ENCODE peak calls at places on chromosomes 11 and 22, in four cellular contexts. One of them, this sample, is unnamed. For H3K4me1, the result is how much of the 10 kb centered on the place peaks cover.

GRCh38 chr11:115657586-115657985 is 153.4 kb upstream of the CADM1 start:
- DNase-seq in trophoblast cell: no peak
- DNase-seq in endothelial cell of umbilical vein: no peak
- DNase-seq in GM23248: no peak
- DNase-seq in this sample: no peak

GRCh38 chr11:65205602-65205967 is 23.9 kb downstream of the CAPN1 start:
- DNase-seq in GM23248: no peak
- DNase-seq in endothelial cell of umbilical vein: no peak
- DNase-seq in trophoblast cell: no peak
- DNase-seq in this sample: no peak

GRCh38 chr11:3964056-3964455 is 108.6 kb downstream of the STIM1 start:
- DNase-seq in endothelial cell of umbilical vein: no peak
- DNase-seq in GM23248: no peak
- DNase-seq in trophoblast cell: no peak
- DNase-seq in this sample: no peak

GRCh38 chr11:114209904-114210303 is 86.3 kb upstream of the NNMT start:
- DNase-seq in trophoblast cell: no peak
- DNase-seq in endothelial cell of umbilical vein: no peak
- DNase-seq in GM23248: no peak
- DNase-seq in this sample: no peak

GRCh38 chr22:46614070-46614931 is 5.9 kb upstream of the GRAMD4 start:
- DNase-seq in trophoblast cell: no peak
- DNase-seq in GM23248: no peak
- DNase-seq in endothelial cell of umbilical vein: no peak
- DNase-seq in this sample: no peak

GRCh38 chr22:17443413-17444203 is 74.3 kb downstream of the CECR2 start:
- DNase-seq in trophoblast cell: peak
- DNase-seq in endothelial cell of umbilical vein: no peak
- DNase-seq in GM23248: no peak
- DNase-seq in this sample: no peak

GRCh38 chr11:126698576-126698975 is 302.0 kb downstream of the KIRREL3 start:
- DNase-seq in trophoblast cell: no peak
- DNase-seq in endothelial cell of umbilical vein: no peak
- DNase-seq in GM23248: no peak
- DNase-seq in this sample: no peak

GRCh38 chr22:18065256-18065655 is 12.5 kb upstream of the PEX26 start:
- DNase-seq in trophoblast cell: peak
- DNase-seq in GM23248: no peak
- DNase-seq in endothelial cell of umbilical vein: no peak
- DNase-seq in this sample: no peak

GRCh38 chr22:31646186-31647019 is 15.6 kb downstream of the PISD start:
- DNase-seq in endothelial cell of umbilical vein: peak
- DNase-seq in GM23248: peak
- DNase-seq in trophoblast cell: peak
- DNase-seq in this sample: no peak

GRCh38 chr11:13297917-13298356 is 20.3 kb downstream of the BMAL1 start:
- DNase-seq in endothelial cell of umbilical vein: no peak
- DNase-seq in trophoblast cell: no peak
- DNase-seq in GM23248: no peak
- DNase-seq in this sample: no peak

GRCh38 chr11:35206616-35207015 is 67.6 kb downstream of the CD44 start:
- DNase-seq in endothelial cell of umbilical vein: no peak
- DNase-seq in GM23248: no peak
- DNase-seq in trophoblast cell: no peak
- DNase-seq in this sample: no peak
- H3K4me1 ChIP-seq in endothelial cell of umbilical vein: under half
- H3K4me1 ChIP-seq in GM23248: under half
- H3K4me1 ChIP-seq in trophoblast cell: under half
- H3K4me1 ChIP-seq in this sample: under half

GRCh38 chr11:66311470-66311964 is 5.3 kb downstream of the CD248 start:
- DNase-seq in trophoblast cell: no peak
- DNase-seq in endothelial cell of umbilical vein: no peak
- DNase-seq in GM23248: no peak
- DNase-seq in this sample: no peak
- H3K9ac ChIP-seq in trophoblast cell: no peak
- H3K9ac ChIP-seq in endothelial cell of umbilical vein: peak
- H3K9ac ChIP-seq in GM23248: peak
- H3K9ac ChIP-seq in this sample: peak

DNA sequence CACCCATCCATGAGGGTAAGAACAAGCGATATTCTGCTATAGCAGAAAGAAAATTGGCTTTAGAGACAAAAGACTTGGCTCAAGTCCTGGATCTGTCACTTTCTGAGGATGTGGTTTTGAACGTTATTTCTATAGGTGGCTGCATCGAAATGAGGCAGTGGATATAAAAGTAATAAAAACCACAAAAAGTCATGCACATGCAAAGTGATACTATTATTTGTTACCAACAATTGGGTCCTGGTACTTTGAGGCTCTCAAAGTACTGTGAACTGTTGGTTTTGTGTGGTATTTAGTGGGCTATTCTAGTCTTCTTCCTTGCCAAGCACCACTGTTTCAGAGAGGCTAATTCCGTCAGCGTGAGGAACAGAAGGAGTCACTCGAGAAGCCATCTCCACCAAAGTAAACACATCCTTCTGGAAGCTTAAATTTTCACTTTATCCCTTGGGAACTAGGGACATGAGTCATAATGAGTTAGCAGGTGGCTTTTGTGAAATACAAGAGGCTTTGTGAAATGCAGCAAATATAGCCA is 13.1 kb downstream of the UBASH3B start:
- DNase-seq in endothelial cell of umbilical vein: peak
- DNase-seq in trophoblast cell: no peak
- DNase-seq in GM23248: peak
- DNase-seq in this sample: no peak
- H3K4me1 ChIP-seq in endothelial cell of umbilical vein: under half
- H3K4me1 ChIP-seq in trophoblast cell: under half
- H3K4me1 ChIP-seq in GM23248: under half
- H3K4me1 ChIP-seq in this sample: under half

DNA sequence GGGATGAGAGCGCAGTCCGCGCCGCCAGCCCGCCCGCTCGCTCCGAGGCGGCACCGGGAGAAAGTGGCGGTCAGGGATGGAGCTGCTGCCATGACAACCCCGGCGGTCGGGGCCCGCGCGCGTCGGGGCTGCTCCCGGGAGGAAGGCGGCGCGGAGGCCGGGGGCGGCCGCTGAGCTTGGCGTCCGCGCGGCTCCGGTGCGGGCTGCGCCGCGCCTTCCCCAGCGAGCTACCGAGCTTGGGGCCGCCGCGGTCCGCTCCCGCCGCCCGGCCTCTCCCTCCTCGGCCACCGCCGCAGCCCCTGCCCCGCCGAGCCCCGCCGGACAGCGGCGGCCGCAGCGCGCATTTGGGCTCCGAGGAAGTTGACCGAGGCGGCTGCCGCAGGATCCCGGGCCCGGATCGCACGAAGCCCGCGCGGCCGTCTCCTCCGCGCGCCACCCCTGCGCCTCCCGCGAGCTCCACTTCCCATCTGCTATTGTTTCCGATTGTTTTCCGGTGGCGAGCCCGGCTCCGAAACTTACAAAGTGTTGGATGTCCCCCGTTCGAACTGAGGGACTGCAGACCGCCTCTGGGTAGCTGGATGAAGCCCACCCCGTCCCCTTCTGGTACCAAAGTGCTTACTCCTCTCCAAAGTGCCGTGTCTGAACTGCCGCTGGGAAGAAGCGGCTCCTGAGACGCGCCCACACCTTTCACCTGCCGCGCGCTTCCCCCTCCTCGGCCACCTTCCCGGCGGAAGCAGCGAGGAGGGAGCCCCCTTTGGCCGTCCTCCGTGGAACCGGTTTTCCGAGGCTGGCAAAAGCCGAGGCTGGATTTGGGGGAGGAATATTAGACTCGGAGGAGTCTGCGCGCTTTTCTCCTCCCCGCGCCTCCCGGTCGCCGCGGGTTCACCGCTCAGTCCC is 540.3 kb downstream of the NTM start:
- DNase-seq in trophoblast cell: no peak
- DNase-seq in endothelial cell of umbilical vein: peak
- DNase-seq in GM23248: peak
- DNase-seq in this sample: no peak
- H3K9ac ChIP-seq in trophoblast cell: no peak
- H3K9ac ChIP-seq in endothelial cell of umbilical vein: peak
- H3K9ac ChIP-seq in GM23248: peak
- H3K9ac ChIP-seq in this sample: no peak